ENCODE peak calls at places on chromosomes 5 and 9, in six cellular contexts. W is H9, Z is mesenchymal stem cell, Y is neuronal stem cell, L is trophoblast cell, S is IMR-90. F is an unnamed sample.

GRCh38 chr5:1446602-1447343 is 1.5 kb upstream of the SLC6A3 start:
- DNase-seq in W (no peak), Z (no peak), Y (no peak), L (no peak), S (no peak), F (no peak)

GRCh38 chr5:103347729-103348128 is 89.2 kb downstream of the MACIR start:
- DNase-seq in W (no peak), Z (no peak), Y (no peak), L (no peak), S (no peak), F (no peak)

GRCh38 chr9:133972041-133972970 is 19.8 kb downstream of the VAV2 start:
- DNase-seq in W (no peak), Z (no peak), Y (no peak), L (no peak), S (no peak), F (no peak)

GRCh38 chr9:86175223-86175622 is 75.9 kb upstream of the GOLM1 start:
- DNase-seq in W (no peak), Z (no peak), Y (no peak), L (no peak), S (no peak), F (no peak)

GRCh38 chr9:121369595-121370265 is at the start of gene STOM:
- DNase-seq in W (no peak), Z (peak), Y (no peak), L (no peak), S (peak), F (no peak)

GRCh38 chr9:125998837-125999503 is 251.8 kb downstream of the PBX3 start:
- DNase-seq in W (no peak), Z (no peak), Y (no peak), L (no peak), S (no peak), F (no peak)

GRCh38 chr5:153456354-153456753 is 34.1 kb upstream of the GRIA1 start:
- DNase-seq in W (peak), Z (no peak), Y (no peak), L (peak), S (no peak), F (no peak)

GRCh38 chr5:37071901-37072581 is 177.1 kb downstream of the CPLANE1 start:
- DNase-seq in W (no peak), Z (peak), Y (no peak), L (no peak), S (peak), F (no peak)

GRCh38 chr5:67549263-67549551 is 352.6 kb upstream of the CD180 start:
- DNase-seq in W (no peak), Z (no peak), Y (no peak), L (no peak), S (no peak), F (no peak)

GRCh38 chr5:143594913-143595818 is 191.7 kb upstream of the NR3C1 start:
- DNase-seq in W (no peak), Z (peak), Y (no peak), L (peak), S (peak), F (no peak)

GRCh38 chr5:72955143-72955767 is 586 bp upstream of the FCHO2 start:
- DNase-seq in W (peak), Z (no peak), Y (no peak), L (peak), S (no peak), F (no peak)

GRCh38 chr9:14868772-14869583 is 41.2 kb downstream of the FREM1 start:
- DNase-seq in W (no peak), Z (peak), Y (peak), L (no peak), S (no peak), F (no peak)

GRCh38 chr9:135217836-135218235 is 130.4 kb downstream of the OLFM1 start:
- DNase-seq in W (peak), Z (no peak), Y (no peak), L (no peak), S (no peak), F (no peak)

GRCh38 chr9:137021979-137022619 is 5.9 kb downstream of the ABCA2 start:
- DNase-seq in W (peak), Z (peak), Y (no peak), L (peak), S (peak), F (peak)

GRCh38 chr5:2695200-2695891 is 56.1 kb downstream of the IRX2 start:
- DNase-seq in W (no peak), Z (no peak), Y (no peak), L (peak), S (no peak), F (no peak)

GRCh38 chr9:84754461-84754860 is 84.9 kb downstream of the NTRK2 start:
- DNase-seq in W (no peak), Z (no peak), Y (no peak), L (no peak), S (peak), F (no peak)

GRCh38 chr9:135179976-135180375 is 92.5 kb downstream of the OLFM1 start:
- DNase-seq in W (no peak), Z (no peak), Y (no peak), L (no peak), S (no peak), F (no peak)

GRCh38 chr9:79240774-79241173 is 331.0 kb upstream of the TLE4 start:
- DNase-seq in W (peak), Z (no peak), Y (no peak), L (no peak), S (no peak), F (no peak)

GRCh38 chr5:102811962-102812361 is 56.9 kb downstream of the PAM start:
- DNase-seq in W (no peak), Z (peak), Y (no peak), L (no peak), S (peak), F (no peak)

GRCh38 chr5:14231888-14232287 is 88.7 kb downstream of the TRIO start:
- DNase-seq in W (no peak), Z (no peak), Y (no peak), L (no peak), S (no peak), F (no peak)

GRCh38 chr5:109347252-109347888 is 62.4 kb downstream of the PJA2 start:
- DNase-seq in W (no peak), Z (no peak), Y (no peak), L (no peak), S (no peak), F (no peak)

GRCh38 chr5:111238826-111239225 is 14.6 kb downstream of the CAMK4 start:
- DNase-seq in W (no peak), Z (no peak), Y (no peak), L (no peak), S (no peak), F (no peak)

GRCh38 chr5:42531611-42532010 is 108.4 kb downstream of the GHR start:
- DNase-seq in W (no peak), Z (no peak), Y (no peak), L (no peak), S (no peak), F (no peak)

GRCh38 chr9:38440511-38440910 is 16.3 kb upstream of the IGFBPL1 start:
- DNase-seq in W (no peak), Z (no peak), Y (no peak), L (no peak), S (no peak), F (no peak)

GRCh38 chr9:133716564-133717112 is 21.5 kb downstream of the SARDH start:
- DNase-seq in W (peak), Z (no peak), Y (no peak), L (no peak), S (no peak), F (no peak)

GRCh38 chr9:78607853-78608252 is 310.9 kb downstream of the PSAT1 start:
- DNase-seq in W (no peak), Z (no peak), Y (no peak), L (no peak), S (no peak), F (no peak)

DNA sequence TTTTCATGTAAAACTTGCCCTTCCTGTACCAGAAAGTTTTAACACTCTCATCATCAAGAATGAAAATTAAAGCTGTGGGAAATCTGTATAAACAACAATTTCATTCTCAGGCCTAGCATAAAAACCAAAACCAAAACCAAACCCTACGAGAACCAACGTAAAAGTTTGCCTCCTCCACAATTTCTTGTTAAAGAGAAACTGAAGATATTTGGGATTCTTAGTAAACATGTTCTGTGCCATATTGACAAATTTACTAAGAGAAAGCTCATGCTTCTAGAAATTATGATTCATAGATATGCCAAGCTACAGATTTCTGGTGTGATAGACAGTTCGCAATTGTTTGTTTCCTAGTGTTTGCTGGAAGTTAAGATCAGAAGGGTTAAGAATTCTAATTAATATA is 801.0 kb upstream of the NUDT12 start:
- DNase-seq in W (no peak), Z (no peak), Y (no peak), L (no peak), S (no peak), F (no peak)
- H4K91ac ChIP-seq in W (no peak), Z (no peak), Y (no peak), L (no peak), S (no peak), F (no peak)

GRCh38 chr5:74122979-74123575 is 497.1 kb downstream of the ARHGEF28 start:
- DNase-seq in W (no peak), Z (no peak), Y (no peak), L (no peak), S (no peak), F (no peak)
- H4K91ac ChIP-seq in W (no peak), Z (no peak), Y (no peak), L (no peak), S (no peak), F (no peak)

DNA sequence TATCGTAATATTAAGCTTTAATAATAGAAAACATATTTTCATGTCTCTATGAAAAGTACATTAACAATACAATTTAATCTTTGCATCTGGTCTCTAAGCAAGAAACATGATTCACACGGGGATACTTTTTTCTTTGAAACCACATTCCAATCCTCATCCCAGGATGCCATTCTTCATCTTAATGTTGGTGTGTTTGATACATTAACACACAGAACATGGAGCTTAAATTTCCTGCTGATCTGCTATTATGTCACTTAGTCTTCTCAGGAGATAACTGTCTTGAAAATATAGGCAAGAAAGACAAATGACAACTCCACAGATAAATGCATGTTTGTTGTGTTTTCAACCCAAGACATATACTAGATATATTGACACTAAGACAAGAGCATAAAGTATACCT is 1676.5 kb upstream of the CDH9 start:
- DNase-seq in W (no peak), Z (no peak), Y (no peak), L (no peak), S (no peak), F (no peak)
- H4K91ac ChIP-seq in W (no peak), Z (no peak), Y (no peak), L (no peak), S (no peak), F (no peak)

GRCh38 chr5:113505181-113505580 is 8.3 kb upstream of the YTHDC2 start:
- DNase-seq in W (no peak), Z (peak), Y (no peak), L (peak), S (peak), F (no peak)

GRCh38 chr5:113503146-113503545 is 10.3 kb upstream of the YTHDC2 start:
- DNase-seq in W (no peak), Z (no peak), Y (no peak), L (no peak), S (no peak), F (no peak)

GRCh38 chr5:113507601-113508000 is 5.9 kb upstream of the YTHDC2 start:
- DNase-seq in W (no peak), Z (no peak), Y (no peak), L (no peak), S (no peak), F (no peak)

GRCh38 chr5:113502073-113502472 is 11.4 kb upstream of the YTHDC2 start:
- DNase-seq in W (no peak), Z (no peak), Y (no peak), L (no peak), S (no peak), F (no peak)
- H4K91ac ChIP-seq in W (no peak), Z (peak), Y (no peak), L (no peak), S (no peak), F (no peak)

DNA sequence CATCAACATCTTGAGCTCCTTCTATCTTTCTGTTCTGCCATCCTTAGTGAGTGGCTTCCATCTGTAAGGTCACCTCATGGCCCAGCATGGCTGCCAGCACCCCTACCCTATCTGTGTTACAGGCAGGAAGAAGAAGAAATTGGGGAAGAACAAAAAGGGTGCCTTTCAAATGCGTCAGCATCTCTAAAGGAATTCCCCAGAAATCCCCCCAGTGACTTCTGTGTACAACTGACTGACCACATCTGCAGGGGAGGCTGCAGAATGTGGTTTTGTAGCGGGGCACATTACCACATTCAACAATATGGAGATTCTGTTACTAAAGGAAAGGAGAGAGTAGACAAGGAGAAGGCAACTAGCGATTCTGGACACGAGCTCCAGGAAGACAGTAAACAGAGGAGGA is 40.1 kb downstream of the ALG2 start:
- DNase-seq in W (no peak), Z (peak), Y (no peak), L (peak), S (peak), F (no peak)
- H4K91ac ChIP-seq in W (no peak), Z (no peak), Y (no peak), L (no peak), S (no peak), F (no peak)

F was measured in H1.